ENCODE peak calls at places on chromosomes 6 and 20, in eight cellular contexts. S is transverse colon; I is GM23248; D is brain microvascular endothelial cell; C is uterus; F is fibroblast of lung; E is naive thymus-derived CD4-positive, alpha-beta T cell; U is PC-9. Q is an unnamed sample. For H3K36me3, the result is how much of the 10 kb centered on the place peaks cover.

GRCh38 chr6:44127186-44128019 is at the start of the genes MRPL14 and TMEM63B:
- DNase-seq in C (peak), U (peak), F (peak), D (peak), I (peak), S (peak), E (peak), Q (peak)

GRCh38 chr6:2502096-2502997 is 248.4 kb downstream of the MYLK4 start:
- DNase-seq in F (peak), D (no peak), E (no peak), U (no peak), S (no peak), C (no peak), I (no peak), Q (peak)

GRCh38 chr20:58361549-58361948 is 27.5 kb upstream of the VAPB start:
- DNase-seq in U (no peak), S (no peak), D (peak), F (peak), E (no peak), I (peak), C (no peak), Q (peak)

GRCh38 chr6:39048481-39049399 is at the start of gene GLP1R:
- DNase-seq in C (no peak), F (no peak), D (no peak), I (no peak), E (no peak), S (no peak), U (no peak), Q (no peak)

GRCh38 chr6:11120273-11121005 is 8.9 kb upstream of the ERVFRD-1 start:
- DNase-seq in I (peak), F (peak), U (peak), D (peak), E (no peak), S (no peak), C (no peak), Q (peak)

GRCh38 chr20:23270427-23270911 is 80.1 kb upstream of the NXT1 start:
- DNase-seq in F (peak), U (no peak), S (no peak), I (peak), D (peak), E (no peak), C (no peak), Q (no peak)

GRCh38 chr20:42701948-42702347 is 487.8 kb downstream of the PTPRT start:
- DNase-seq in U (no peak), C (no peak), F (no peak), S (no peak), I (no peak), D (no peak), E (no peak), Q (no peak)

GRCh38 chr20:34874094-34874654 is 1.5 kb upstream of the GGT7 start:
- DNase-seq in U (peak), E (peak), F (peak), S (peak), D (peak), I (peak), C (peak), Q (peak)

GRCh38 chr20:41456341-41456740 is 89.7 kb upstream of the EMILIN3 start:
- DNase-seq in U (no peak), F (peak), E (no peak), S (no peak), D (no peak), I (peak), C (no peak), Q (peak)

GRCh38 chr6:150697515-150697914 is 97.8 kb downstream of the PLEKHG1 start:
- DNase-seq in D (no peak), S (no peak), I (no peak), C (no peak), F (no peak), E (no peak), U (no peak), Q (peak)

GRCh38 chr20:62474585-62475026 is 1.2 kb downstream of the GATA5 start:
- DNase-seq in I (no peak), U (no peak), S (no peak), D (no peak), C (no peak), E (no peak), F (peak), Q (no peak)
- H3K4me3 ChIP-seq in I (no peak), U (no peak), S (no peak), D (no peak), C (no peak), E (no peak), F (no peak), Q (no peak)

GRCh38 chr20:45948261-45948733 is 13.8 kb downstream of the PCIF1 start:
- DNase-seq in F (no peak), C (no peak), I (no peak), U (peak), E (no peak), S (no peak), D (no peak), Q (no peak)

GRCh38 chr20:45949542-45950329 is 15.3 kb downstream of the PCIF1 start:
- DNase-seq in U (peak), S (no peak), D (no peak), I (no peak), F (no peak), C (no peak), E (no peak), Q (no peak)

GRCh38 chr20:45950330-45950646 is 15.8 kb downstream of the PCIF1 start:
- DNase-seq in D (no peak), I (no peak), S (no peak), F (no peak), C (no peak), E (no peak), U (peak), Q (no peak)

GRCh38 chr20:45947110-45947866 is 12.8 kb downstream of the PCIF1 start:
- DNase-seq in E (no peak), D (no peak), F (no peak), S (no peak), I (no peak), U (no peak), C (no peak), Q (no peak)

DNA sequence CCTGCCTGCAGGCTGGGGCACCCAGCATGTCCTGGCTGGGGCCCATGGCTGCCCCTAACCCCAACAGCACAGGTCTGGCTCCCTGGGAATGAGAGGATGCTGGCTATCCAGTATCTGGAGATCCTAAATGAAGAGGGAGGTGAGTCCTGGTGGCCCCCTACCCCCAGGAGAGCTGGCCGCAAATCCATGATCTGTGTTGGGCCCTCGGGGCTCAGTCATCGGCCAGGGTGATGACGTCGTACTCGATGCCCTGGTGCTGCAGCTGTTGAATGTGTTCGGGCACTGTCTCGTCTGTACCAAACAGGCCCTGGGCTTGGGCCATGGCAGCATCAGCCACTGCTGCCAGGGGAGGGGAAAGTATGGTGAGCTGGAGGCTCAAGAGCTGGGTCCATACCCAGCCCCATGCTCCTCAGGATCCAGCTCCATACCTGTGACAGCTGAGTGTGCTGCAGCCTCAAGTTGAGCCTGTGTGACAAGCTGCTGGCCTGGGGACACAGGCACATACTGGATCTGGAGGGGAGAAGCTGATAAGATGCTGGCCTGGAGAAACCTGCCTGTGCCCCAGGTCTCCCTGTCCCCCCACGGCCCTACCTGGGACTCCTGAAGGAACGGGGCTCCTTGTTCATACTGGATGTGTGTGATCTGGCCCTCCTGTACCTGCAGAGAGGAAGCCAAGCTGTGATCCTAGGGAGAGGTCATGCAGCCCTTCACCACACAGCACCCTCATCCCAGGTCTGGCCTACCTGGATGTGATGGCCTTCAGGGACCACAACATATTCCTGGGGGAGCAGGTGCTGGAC is 14.5 kb downstream of the PCIF1 start:
- DNase-seq in I (no peak), C (no peak), F (no peak), D (no peak), U (peak), S (no peak), E (no peak), Q (no peak)
- H3K36me3 ChIP-seq in I (under half), C (under half), F (half or more), D (half or more), U (under half), S (half or more), E (under half), Q (half or more)

GRCh38 chr6:33375143-33375649 is 16.4 kb upstream of the KIFC1 start:
- DNase-seq in F (peak), I (peak), C (peak), E (no peak), D (peak), S (peak), U (peak), Q (peak)
- H3K4me3 ChIP-seq in F (no peak), I (peak), C (no peak), E (no peak), D (no peak), S (no peak), U (peak), Q (peak)

GRCh38 chr6:110900028-110900598 is 25.5 kb downstream of the AMD1 start:
- DNase-seq in U (no peak), D (no peak), F (no peak), S (no peak), E (no peak), C (no peak), I (no peak), Q (no peak)
- H3K36me3 ChIP-seq in U (under half), D (under half), F (under half), S (under half), E (under half), C (under half), I (under half), Q (under half)

GRCh38 chr20:16392346-16392745 is 180.9 kb downstream of the KIF16B start:
- DNase-seq in C (no peak), E (no peak), I (no peak), D (no peak), S (no peak), F (no peak), U (no peak), Q (no peak)
- H3K4me3 ChIP-seq in C (no peak), E (no peak), I (no peak), D (no peak), S (no peak), F (no peak), U (no peak), Q (no peak)

DNA sequence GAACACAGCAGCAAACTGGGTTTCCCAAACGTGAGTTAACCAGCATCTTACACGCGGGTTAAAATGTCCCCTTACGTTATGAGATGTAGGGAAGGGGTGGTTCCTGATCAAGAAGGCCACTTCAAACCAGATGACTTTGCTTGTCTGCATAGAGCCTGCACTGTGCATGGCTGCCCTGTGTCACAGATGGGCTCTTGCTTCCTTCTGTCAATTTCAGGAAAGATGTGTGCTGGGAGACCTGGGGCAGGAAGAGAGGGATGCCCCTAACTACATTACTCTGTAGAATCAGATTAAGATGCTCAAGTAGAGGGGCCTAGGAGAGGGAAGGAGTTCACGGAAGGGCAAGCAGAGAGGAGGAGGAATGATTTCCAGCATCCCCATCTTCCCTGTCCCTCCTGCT is 63.5 kb upstream of the ZMYND8 start:
- DNase-seq in I (no peak), U (no peak), F (no peak), D (no peak), S (no peak), E (no peak), C (no peak), Q (no peak)
- H3K36me3 ChIP-seq in I (under half), U (under half), F (under half), D (under half), S (under half), E (under half), C (under half), Q (under half)

GRCh38 chr6:40588070-40588384 is 863 bp upstream of the LRFN2 start:
- DNase-seq in F (no peak), I (no peak), C (no peak), S (no peak), D (no peak), U (no peak), E (no peak), Q (no peak)
- H3K4me3 ChIP-seq in F (no peak), I (no peak), C (no peak), S (peak), D (no peak), U (no peak), E (no peak), Q (no peak)

Q was measured in adipocyte.